ENCODE peak calls at places on chromosomes 5 and 9, in ten cellular contexts. One of them, this sample, is unnamed.

GRCh38 chr5:84287964-84288363 is 96.7 kb downstream of the EDIL3 start:
- DNase-seq in vagina: no peak
- DNase-seq in esophagus squamous epithelium: no peak
- DNase-seq in IMR-90: peak
- DNase-seq in thyroid gland: no peak
- DNase-seq in uterus: no peak
- DNase-seq in sigmoid colon: no peak
- DNase-seq in GM12892: no peak
- DNase-seq in suprapubic skin: no peak
- DNase-seq in upper lobe of left lung: no peak
- DNase-seq in this sample: no peak

GRCh38 chr5:59126665-59127354 is 543.9 kb downstream of the RAB3C start:
- DNase-seq in esophagus squamous epithelium: no peak
- DNase-seq in sigmoid colon: no peak
- DNase-seq in suprapubic skin: no peak
- DNase-seq in vagina: no peak
- DNase-seq in IMR-90: peak
- DNase-seq in GM12892: no peak
- DNase-seq in uterus: peak
- DNase-seq in upper lobe of left lung: no peak
- DNase-seq in thyroid gland: peak
- DNase-seq in this sample: no peak

GRCh38 chr5:134509308-134510040 is 16.0 kb upstream of the JADE2 start:
- DNase-seq in upper lobe of left lung: peak
- DNase-seq in IMR-90: peak
- DNase-seq in vagina: no peak
- DNase-seq in suprapubic skin: no peak
- DNase-seq in sigmoid colon: peak
- DNase-seq in esophagus squamous epithelium: no peak
- DNase-seq in uterus: no peak
- DNase-seq in thyroid gland: no peak
- DNase-seq in GM12892: no peak
- DNase-seq in this sample: no peak

GRCh38 chr5:77367733-77368132 is 124.4 kb downstream of the WDR41 start:
- DNase-seq in upper lobe of left lung: no peak
- DNase-seq in IMR-90: peak
- DNase-seq in sigmoid colon: no peak
- DNase-seq in thyroid gland: no peak
- DNase-seq in uterus: no peak
- DNase-seq in suprapubic skin: no peak
- DNase-seq in esophagus squamous epithelium: no peak
- DNase-seq in vagina: no peak
- DNase-seq in GM12892: no peak
- DNase-seq in this sample: no peak

GRCh38 chr5:10331341-10331796 is 22.1 kb upstream of the MARCHF6 start:
- DNase-seq in vagina: no peak
- DNase-seq in IMR-90: peak
- DNase-seq in sigmoid colon: peak
- DNase-seq in upper lobe of left lung: peak
- DNase-seq in esophagus squamous epithelium: no peak
- DNase-seq in uterus: peak
- DNase-seq in suprapubic skin: no peak
- DNase-seq in thyroid gland: peak
- DNase-seq in GM12892: no peak
- DNase-seq in this sample: no peak

GRCh38 chr5:36836831-36837230 is 39.7 kb upstream of the NIPBL start:
- DNase-seq in sigmoid colon: no peak
- DNase-seq in IMR-90: no peak
- DNase-seq in upper lobe of left lung: no peak
- DNase-seq in thyroid gland: no peak
- DNase-seq in esophagus squamous epithelium: no peak
- DNase-seq in vagina: no peak
- DNase-seq in suprapubic skin: no peak
- DNase-seq in GM12892: no peak
- DNase-seq in uterus: no peak
- DNase-seq in this sample: no peak

GRCh38 chr9:88531920-88532319 is 3.1 kb upstream of the NXNL2 start:
- DNase-seq in GM12892: no peak
- DNase-seq in vagina: no peak
- DNase-seq in uterus: no peak
- DNase-seq in thyroid gland: no peak
- DNase-seq in IMR-90: no peak
- DNase-seq in suprapubic skin: no peak
- DNase-seq in upper lobe of left lung: no peak
- DNase-seq in sigmoid colon: no peak
- DNase-seq in esophagus squamous epithelium: no peak
- DNase-seq in this sample: no peak

GRCh38 chr9:37924538-37924937 is 20.6 kb upstream of the SLC25A51 start:
- DNase-seq in suprapubic skin: no peak
- DNase-seq in thyroid gland: no peak
- DNase-seq in sigmoid colon: no peak
- DNase-seq in vagina: no peak
- DNase-seq in uterus: no peak
- DNase-seq in esophagus squamous epithelium: no peak
- DNase-seq in upper lobe of left lung: no peak
- DNase-seq in IMR-90: no peak
- DNase-seq in GM12892: no peak
- DNase-seq in this sample: no peak

GRCh38 chr9:136117291-136118060 is 1.2 kb downstream of the TMEM250 start:
- DNase-seq in suprapubic skin: no peak
- DNase-seq in upper lobe of left lung: no peak
- DNase-seq in uterus: no peak
- DNase-seq in vagina: no peak
- DNase-seq in thyroid gland: no peak
- DNase-seq in GM12892: no peak
- DNase-seq in sigmoid colon: no peak
- DNase-seq in IMR-90: no peak
- DNase-seq in esophagus squamous epithelium: no peak
- DNase-seq in this sample: no peak

GRCh38 chr9:136119259-136120118 is 814 bp upstream of the TMEM250 start:
- DNase-seq in sigmoid colon: no peak
- DNase-seq in vagina: no peak
- DNase-seq in suprapubic skin: peak
- DNase-seq in upper lobe of left lung: no peak
- DNase-seq in uterus: no peak
- DNase-seq in thyroid gland: peak
- DNase-seq in IMR-90: peak
- DNase-seq in GM12892: no peak
- DNase-seq in esophagus squamous epithelium: no peak
- DNase-seq in this sample: no peak

GRCh38 chr9:136120119-136120393 is 1.4 kb upstream of the TMEM250 start:
- DNase-seq in thyroid gland: no peak
- DNase-seq in suprapubic skin: no peak
- DNase-seq in upper lobe of left lung: no peak
- DNase-seq in vagina: no peak
- DNase-seq in uterus: no peak
- DNase-seq in sigmoid colon: no peak
- DNase-seq in IMR-90: no peak
- DNase-seq in esophagus squamous epithelium: no peak
- DNase-seq in GM12892: no peak
- DNase-seq in this sample: no peak

GRCh38 chr9:136118061-136118366 is 661 bp downstream of the TMEM250 start:
- DNase-seq in GM12892: no peak
- DNase-seq in sigmoid colon: no peak
- DNase-seq in thyroid gland: no peak
- DNase-seq in upper lobe of left lung: no peak
- DNase-seq in uterus: no peak
- DNase-seq in suprapubic skin: no peak
- DNase-seq in IMR-90: no peak
- DNase-seq in vagina: no peak
- DNase-seq in esophagus squamous epithelium: no peak
- DNase-seq in this sample: no peak

GRCh38 chr9:136118367-136119258 is at the start of gene TMEM250:
- DNase-seq in esophagus squamous epithelium: peak
- DNase-seq in sigmoid colon: peak
- DNase-seq in vagina: no peak
- DNase-seq in suprapubic skin: peak
- DNase-seq in GM12892: peak
- DNase-seq in thyroid gland: peak
- DNase-seq in upper lobe of left lung: peak
- DNase-seq in uterus: peak
- DNase-seq in IMR-90: peak
- DNase-seq in this sample: peak
- TF ChIP-seq POLR2A in esophagus squamous epithelium: peak
- TF ChIP-seq POLR2A in sigmoid colon: peak
- TF ChIP-seq POLR2A in vagina: peak
- TF ChIP-seq POLR2A in suprapubic skin: no peak
- TF ChIP-seq POLR2A in GM12892: peak
- TF ChIP-seq POLR2A in thyroid gland: peak
- TF ChIP-seq POLR2A in upper lobe of left lung: no peak
- TF ChIP-seq POLR2A in uterus: peak
- TF ChIP-seq POLR2A in IMR-90: peak
- TF ChIP-seq POLR2A in this sample: peak

GRCh38 chr9:109816490-109816889 is 36.5 kb downstream of the PALM2AKAP2 start:
- DNase-seq in IMR-90: peak
- DNase-seq in suprapubic skin: no peak
- DNase-seq in vagina: no peak
- DNase-seq in uterus: no peak
- DNase-seq in thyroid gland: no peak
- DNase-seq in sigmoid colon: no peak
- DNase-seq in upper lobe of left lung: no peak
- DNase-seq in GM12892: no peak
- DNase-seq in esophagus squamous epithelium: no peak
- DNase-seq in this sample: no peak
- TF ChIP-seq POLR2A in IMR-90: peak
- TF ChIP-seq POLR2A in suprapubic skin: no peak
- TF ChIP-seq POLR2A in vagina: no peak
- TF ChIP-seq POLR2A in uterus: no peak
- TF ChIP-seq POLR2A in thyroid gland: no peak
- TF ChIP-seq POLR2A in sigmoid colon: no peak
- TF ChIP-seq POLR2A in upper lobe of left lung: no peak
- TF ChIP-seq POLR2A in GM12892: no peak
- TF ChIP-seq POLR2A in esophagus squamous epithelium: no peak
- TF ChIP-seq POLR2A in this sample: no peak

DNA sequence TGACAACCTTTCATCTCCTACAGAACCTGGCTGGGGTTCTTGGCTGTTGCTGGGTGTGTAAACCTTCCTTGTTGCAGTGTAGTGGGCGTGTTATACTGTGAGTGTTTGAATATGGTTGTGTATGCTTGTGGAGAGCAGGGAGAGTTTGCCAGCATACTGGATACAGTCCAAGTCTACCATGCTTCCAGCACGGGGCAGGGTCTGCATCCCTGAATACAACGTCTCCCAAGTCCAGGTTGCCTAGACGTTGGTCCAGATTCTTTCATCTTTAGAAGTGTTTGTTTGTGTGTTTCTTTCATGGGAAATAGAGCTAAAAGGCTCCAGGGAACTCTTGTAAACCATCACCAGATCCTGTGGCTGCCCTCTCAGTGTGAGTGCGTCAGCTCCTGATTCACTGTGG is 46.4 kb downstream of the SYK start:
- DNase-seq in thyroid gland: no peak
- DNase-seq in IMR-90: no peak
- DNase-seq in suprapubic skin: no peak
- DNase-seq in upper lobe of left lung: no peak
- DNase-seq in GM12892: no peak
- DNase-seq in esophagus squamous epithelium: no peak
- DNase-seq in sigmoid colon: no peak
- DNase-seq in vagina: peak
- DNase-seq in uterus: no peak
- DNase-seq in this sample: no peak
- TF ChIP-seq POLR2A in thyroid gland: no peak
- TF ChIP-seq POLR2A in IMR-90: no peak
- TF ChIP-seq POLR2A in suprapubic skin: no peak
- TF ChIP-seq POLR2A in upper lobe of left lung: no peak
- TF ChIP-seq POLR2A in GM12892: no peak
- TF ChIP-seq POLR2A in esophagus squamous epithelium: no peak
- TF ChIP-seq POLR2A in sigmoid colon: no peak
- TF ChIP-seq POLR2A in vagina: no peak
- TF ChIP-seq POLR2A in uterus: no peak
- TF ChIP-seq POLR2A in this sample: no peak

GRCh38 chr9:129481824-129482511 is 138.9 kb downstream of the C9orf50 start:
- DNase-seq in upper lobe of left lung: no peak
- DNase-seq in sigmoid colon: no peak
- DNase-seq in esophagus squamous epithelium: no peak
- DNase-seq in thyroid gland: peak
- DNase-seq in suprapubic skin: no peak
- DNase-seq in uterus: peak
- DNase-seq in IMR-90: no peak
- DNase-seq in GM12892: no peak
- DNase-seq in vagina: no peak
- DNase-seq in this sample: no peak

GRCh38 chr9:129482521-129483466 is 138.1 kb downstream of the C9orf50 start:
- DNase-seq in sigmoid colon: peak
- DNase-seq in thyroid gland: peak
- DNase-seq in IMR-90: peak
- DNase-seq in vagina: no peak
- DNase-seq in uterus: peak
- DNase-seq in suprapubic skin: peak
- DNase-seq in GM12892: no peak
- DNase-seq in esophagus squamous epithelium: no peak
- DNase-seq in upper lobe of left lung: peak
- DNase-seq in this sample: no peak

GRCh38 chr9:129485140-129485758 is 135.7 kb downstream of the C9orf50 start:
- DNase-seq in upper lobe of left lung: no peak
- DNase-seq in uterus: no peak
- DNase-seq in vagina: no peak
- DNase-seq in thyroid gland: no peak
- DNase-seq in sigmoid colon: no peak
- DNase-seq in suprapubic skin: no peak
- DNase-seq in esophagus squamous epithelium: no peak
- DNase-seq in IMR-90: no peak
- DNase-seq in GM12892: no peak
- DNase-seq in this sample: no peak

GRCh38 chr9:129484325-129485000 is 136.4 kb downstream of the C9orf50 start:
- DNase-seq in esophagus squamous epithelium: no peak
- DNase-seq in thyroid gland: no peak
- DNase-seq in uterus: no peak
- DNase-seq in IMR-90: no peak
- DNase-seq in GM12892: no peak
- DNase-seq in upper lobe of left lung: no peak
- DNase-seq in sigmoid colon: no peak
- DNase-seq in suprapubic skin: no peak
- DNase-seq in vagina: no peak
- DNase-seq in this sample: no peak

GRCh38 chr9:129483467-129484324 is 137.2 kb downstream of the C9orf50 start:
- DNase-seq in esophagus squamous epithelium: no peak
- DNase-seq in suprapubic skin: peak
- DNase-seq in thyroid gland: peak
- DNase-seq in sigmoid colon: peak
- DNase-seq in upper lobe of left lung: peak
- DNase-seq in GM12892: no peak
- DNase-seq in uterus: peak
- DNase-seq in IMR-90: peak
- DNase-seq in vagina: no peak
- DNase-seq in this sample: no peak
- TF ChIP-seq POLR2A in esophagus squamous epithelium: peak
- TF ChIP-seq POLR2A in suprapubic skin: peak
- TF ChIP-seq POLR2A in thyroid gland: peak
- TF ChIP-seq POLR2A in sigmoid colon: peak
- TF ChIP-seq POLR2A in upper lobe of left lung: no peak
- TF ChIP-seq POLR2A in GM12892: no peak
- TF ChIP-seq POLR2A in uterus: peak
- TF ChIP-seq POLR2A in IMR-90: no peak
- TF ChIP-seq POLR2A in vagina: peak
- TF ChIP-seq POLR2A in this sample: no peak